ENCODE peak calls at places on chromosome 7, in nine cellular contexts. One of them, this sample, is unnamed. For H3K4me1, the result is how much of the 10 kb centered on the place peaks cover.

GRCh38 chr7:100155553-100156317 is 2.8 kb downstream of the TRAPPC14 start:
- DNase-seq in fibroblast of lung: no peak
- DNase-seq in lower lobe of right lung: no peak
- DNase-seq in CD4-positive, alpha-beta memory T cell: no peak
- DNase-seq in suprapubic skin: no peak
- DNase-seq in CD8-positive, alpha-beta T cell: no peak
- DNase-seq in SJSA1: no peak
- DNase-seq in cardiac muscle cell: no peak
- DNase-seq in adipocyte: no peak
- DNase-seq in this sample: no peak

GRCh38 chr7:139696547-139696946 is 81.3 kb downstream of the HIPK2 start:
- DNase-seq in fibroblast of lung: no peak
- DNase-seq in lower lobe of right lung: no peak
- DNase-seq in CD4-positive, alpha-beta memory T cell: no peak
- DNase-seq in suprapubic skin: no peak
- DNase-seq in CD8-positive, alpha-beta T cell: no peak
- DNase-seq in SJSA1: no peak
- DNase-seq in cardiac muscle cell: no peak
- DNase-seq in adipocyte: no peak
- DNase-seq in this sample: no peak

GRCh38 chr7:29300649-29301048 is 106.1 kb downstream of the CHN2 start:
- DNase-seq in fibroblast of lung: no peak
- DNase-seq in lower lobe of right lung: no peak
- DNase-seq in CD4-positive, alpha-beta memory T cell: no peak
- DNase-seq in suprapubic skin: no peak
- DNase-seq in CD8-positive, alpha-beta T cell: no peak
- DNase-seq in SJSA1: no peak
- DNase-seq in cardiac muscle cell: no peak
- DNase-seq in adipocyte: peak
- DNase-seq in this sample: no peak

GRCh38 chr7:35694784-35695627 is at the start of gene HERPUD2:
- DNase-seq in fibroblast of lung: peak
- DNase-seq in lower lobe of right lung: peak
- DNase-seq in CD4-positive, alpha-beta memory T cell: peak
- DNase-seq in suprapubic skin: peak
- DNase-seq in CD8-positive, alpha-beta T cell: peak
- DNase-seq in SJSA1: peak
- DNase-seq in cardiac muscle cell: peak
- DNase-seq in adipocyte: peak
- DNase-seq in this sample: peak

GRCh38 chr7:158549176-158549833 is 38.3 kb downstream of the PTPRN2 start:
- DNase-seq in fibroblast of lung: no peak
- DNase-seq in lower lobe of right lung: peak
- DNase-seq in CD4-positive, alpha-beta memory T cell: no peak
- DNase-seq in suprapubic skin: no peak
- DNase-seq in CD8-positive, alpha-beta T cell: no peak
- DNase-seq in SJSA1: peak
- DNase-seq in cardiac muscle cell: no peak
- DNase-seq in adipocyte: no peak
- DNase-seq in this sample: no peak

GRCh38 chr7:95840953-95841950 is 68.9 kb downstream of the DYNC1I1 start:
- DNase-seq in fibroblast of lung: no peak
- DNase-seq in lower lobe of right lung: no peak
- DNase-seq in CD4-positive, alpha-beta memory T cell: no peak
- DNase-seq in suprapubic skin: no peak
- DNase-seq in CD8-positive, alpha-beta T cell: no peak
- DNase-seq in SJSA1: no peak
- DNase-seq in cardiac muscle cell: peak
- DNase-seq in adipocyte: no peak
- DNase-seq in this sample: no peak

GRCh38 chr7:71710442-71710841 is 578.5 kb downstream of the GALNT17 start:
- DNase-seq in fibroblast of lung: no peak
- DNase-seq in lower lobe of right lung: no peak
- DNase-seq in CD4-positive, alpha-beta memory T cell: no peak
- DNase-seq in suprapubic skin: no peak
- DNase-seq in CD8-positive, alpha-beta T cell: no peak
- DNase-seq in SJSA1: no peak
- DNase-seq in cardiac muscle cell: no peak
- DNase-seq in adipocyte: no peak
- DNase-seq in this sample: no peak

GRCh38 chr7:28243861-28244260 is 63.3 kb upstream of the JAZF1 start:
- DNase-seq in fibroblast of lung: no peak
- DNase-seq in lower lobe of right lung: no peak
- DNase-seq in CD4-positive, alpha-beta memory T cell: no peak
- DNase-seq in suprapubic skin: no peak
- DNase-seq in CD8-positive, alpha-beta T cell: no peak
- DNase-seq in SJSA1: no peak
- DNase-seq in cardiac muscle cell: no peak
- DNase-seq in adipocyte: no peak
- DNase-seq in this sample: no peak

GRCh38 chr7:104059103-104059502 is 69.6 kb upstream of the RELN start:
- DNase-seq in fibroblast of lung: no peak
- DNase-seq in lower lobe of right lung: no peak
- DNase-seq in CD4-positive, alpha-beta memory T cell: no peak
- DNase-seq in suprapubic skin: no peak
- DNase-seq in CD8-positive, alpha-beta T cell: no peak
- DNase-seq in SJSA1: no peak
- DNase-seq in cardiac muscle cell: no peak
- DNase-seq in adipocyte: no peak
- DNase-seq in this sample: no peak

GRCh38 chr7:82358923-82359322 is 84.7 kb downstream of the CACNA2D1 start:
- DNase-seq in fibroblast of lung: no peak
- DNase-seq in lower lobe of right lung: no peak
- DNase-seq in CD4-positive, alpha-beta memory T cell: no peak
- DNase-seq in suprapubic skin: no peak
- DNase-seq in CD8-positive, alpha-beta T cell: no peak
- DNase-seq in SJSA1: no peak
- DNase-seq in cardiac muscle cell: no peak
- DNase-seq in adipocyte: no peak
- DNase-seq in this sample: no peak

DNA sequence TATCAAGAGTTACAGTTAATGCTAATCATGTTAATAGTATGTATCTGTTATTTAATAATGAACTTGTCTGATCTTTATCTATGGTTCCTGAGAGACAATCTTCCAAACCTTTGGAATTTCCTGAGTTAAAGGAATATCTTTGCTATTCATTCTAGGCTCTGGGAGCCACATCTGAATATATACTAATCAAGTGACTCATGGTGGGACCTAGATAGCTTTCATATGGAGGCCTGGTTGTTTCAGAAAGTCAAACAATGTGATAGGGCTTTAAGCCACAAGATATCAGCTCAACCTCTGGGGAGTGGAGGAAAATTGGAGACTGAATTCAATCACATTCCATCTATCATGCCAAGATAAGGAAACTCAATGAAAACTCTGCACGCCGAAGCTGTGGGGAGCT is 746.4 kb downstream of the TNS3 start:
- DNase-seq in fibroblast of lung: no peak
- DNase-seq in lower lobe of right lung: no peak
- DNase-seq in CD4-positive, alpha-beta memory T cell: no peak
- DNase-seq in suprapubic skin: no peak
- DNase-seq in CD8-positive, alpha-beta T cell: no peak
- DNase-seq in SJSA1: peak
- DNase-seq in cardiac muscle cell: no peak
- DNase-seq in adipocyte: no peak
- DNase-seq in this sample: no peak
- H3K4me1 ChIP-seq in fibroblast of lung: under half
- H3K4me1 ChIP-seq in lower lobe of right lung: under half
- H3K4me1 ChIP-seq in CD4-positive, alpha-beta memory T cell: under half
- H3K4me1 ChIP-seq in suprapubic skin: under half
- H3K4me1 ChIP-seq in CD8-positive, alpha-beta T cell: under half
- H3K4me1 ChIP-seq in SJSA1: under half
- H3K4me1 ChIP-seq in cardiac muscle cell: under half
- H3K4me1 ChIP-seq in adipocyte: under half
- H3K4me1 ChIP-seq in this sample: under half

GRCh38 chr7:25496394-25497103 is 268.3 kb upstream of the NPVF start:
- DNase-seq in fibroblast of lung: no peak
- DNase-seq in lower lobe of right lung: no peak
- DNase-seq in CD4-positive, alpha-beta memory T cell: peak
- DNase-seq in suprapubic skin: no peak
- DNase-seq in CD8-positive, alpha-beta T cell: no peak
- DNase-seq in SJSA1: no peak
- DNase-seq in cardiac muscle cell: no peak
- DNase-seq in adipocyte: no peak
- DNase-seq in this sample: no peak
- H3K4me1 ChIP-seq in fibroblast of lung: under half
- H3K4me1 ChIP-seq in lower lobe of right lung: under half
- H3K4me1 ChIP-seq in CD4-positive, alpha-beta memory T cell: under half
- H3K4me1 ChIP-seq in suprapubic skin: under half
- H3K4me1 ChIP-seq in CD8-positive, alpha-beta T cell: under half
- H3K4me1 ChIP-seq in SJSA1: under half
- H3K4me1 ChIP-seq in cardiac muscle cell: under half
- H3K4me1 ChIP-seq in adipocyte: under half
- H3K4me1 ChIP-seq in this sample: under half

DNA sequence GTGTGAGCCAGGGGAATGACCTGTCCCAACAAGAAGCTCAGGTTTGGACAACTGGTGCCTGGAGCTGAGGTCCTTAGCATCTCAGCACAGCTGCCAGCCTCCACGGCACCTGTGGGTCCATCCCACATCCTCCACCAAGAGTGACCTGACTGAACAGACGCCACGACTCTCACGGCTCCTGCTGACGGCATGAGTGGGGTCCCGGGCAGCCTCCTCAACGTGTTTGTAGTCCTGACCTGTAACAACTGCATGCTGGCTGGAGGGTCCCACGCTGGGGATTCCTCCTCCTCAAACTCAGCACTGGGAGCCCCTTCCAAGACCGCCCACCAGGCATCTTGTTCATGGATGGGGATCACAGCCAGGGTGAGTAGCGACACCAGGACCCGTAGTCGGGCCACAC is 36.2 kb downstream of the FAM20C start:
- DNase-seq in fibroblast of lung: no peak
- DNase-seq in lower lobe of right lung: no peak
- DNase-seq in CD4-positive, alpha-beta memory T cell: no peak
- DNase-seq in suprapubic skin: no peak
- DNase-seq in CD8-positive, alpha-beta T cell: no peak
- DNase-seq in SJSA1: no peak
- DNase-seq in cardiac muscle cell: no peak
- DNase-seq in adipocyte: no peak
- DNase-seq in this sample: no peak
- H3K4me1 ChIP-seq in fibroblast of lung: under half
- H3K4me1 ChIP-seq in lower lobe of right lung: under half
- H3K4me1 ChIP-seq in CD4-positive, alpha-beta memory T cell: under half
- H3K4me1 ChIP-seq in suprapubic skin: under half
- H3K4me1 ChIP-seq in CD8-positive, alpha-beta T cell: under half
- H3K4me1 ChIP-seq in SJSA1: half or more
- H3K4me1 ChIP-seq in cardiac muscle cell: under half
- H3K4me1 ChIP-seq in adipocyte: half or more
- H3K4me1 ChIP-seq in this sample: under half

DNA sequence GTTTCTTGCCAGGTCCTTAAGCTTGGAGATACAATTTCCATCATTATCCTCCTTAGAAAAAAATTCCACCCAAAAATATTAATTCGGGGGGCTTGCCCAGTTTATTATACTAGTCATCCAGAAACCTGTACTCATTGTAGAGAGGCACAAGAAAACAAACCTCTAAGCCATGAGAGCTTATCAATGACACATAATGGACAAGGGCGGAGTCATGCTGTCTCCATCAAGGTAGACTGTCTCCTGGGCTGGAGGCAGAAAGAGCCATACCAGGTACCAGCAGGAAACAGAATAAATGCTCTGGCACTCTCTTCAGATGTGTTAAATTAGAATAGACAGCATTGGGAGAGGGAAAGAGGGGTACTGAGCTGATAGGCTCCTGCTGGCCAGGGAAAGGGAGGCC is 69.8 kb upstream of the GSDME start:
- DNase-seq in fibroblast of lung: no peak
- DNase-seq in lower lobe of right lung: no peak
- DNase-seq in CD4-positive, alpha-beta memory T cell: no peak
- DNase-seq in suprapubic skin: no peak
- DNase-seq in CD8-positive, alpha-beta T cell: no peak
- DNase-seq in SJSA1: no peak
- DNase-seq in cardiac muscle cell: no peak
- DNase-seq in adipocyte: no peak
- DNase-seq in this sample: no peak
- H3K4me1 ChIP-seq in fibroblast of lung: under half
- H3K4me1 ChIP-seq in lower lobe of right lung: under half
- H3K4me1 ChIP-seq in CD4-positive, alpha-beta memory T cell: half or more
- H3K4me1 ChIP-seq in suprapubic skin: under half
- H3K4me1 ChIP-seq in CD8-positive, alpha-beta T cell: under half
- H3K4me1 ChIP-seq in SJSA1: half or more
- H3K4me1 ChIP-seq in cardiac muscle cell: half or more
- H3K4me1 ChIP-seq in adipocyte: under half
- H3K4me1 ChIP-seq in this sample: half or more

GRCh38 chr7:508461-509170 is 11.0 kb downstream of the PDGFA start:
- DNase-seq in fibroblast of lung: no peak
- DNase-seq in lower lobe of right lung: peak
- DNase-seq in CD4-positive, alpha-beta memory T cell: no peak
- DNase-seq in suprapubic skin: no peak
- DNase-seq in CD8-positive, alpha-beta T cell: no peak
- DNase-seq in SJSA1: no peak
- DNase-seq in cardiac muscle cell: no peak
- DNase-seq in adipocyte: no peak
- DNase-seq in this sample: peak
- H3K4me1 ChIP-seq in fibroblast of lung: under half
- H3K4me1 ChIP-seq in lower lobe of right lung: under half
- H3K4me1 ChIP-seq in CD4-positive, alpha-beta memory T cell: under half
- H3K4me1 ChIP-seq in suprapubic skin: under half
- H3K4me1 ChIP-seq in CD8-positive, alpha-beta T cell: under half
- H3K4me1 ChIP-seq in SJSA1: under half
- H3K4me1 ChIP-seq in cardiac muscle cell: under half
- H3K4me1 ChIP-seq in adipocyte: under half
- H3K4me1 ChIP-seq in this sample: under half